ENCODE peak calls at places on chromosomes 12 and 14, in eight cellular contexts. One of them, this sample, is unnamed.

GRCh38 chr12:106753526-106753925 is 21.0 kb upstream of the RIC8B start:
- DNase-seq in cardiac muscle cell: no peak
- DNase-seq in stimulated activated CD4-positive, alpha-beta T cell treated with anti-CD3 and anti-CD28 coated beads, Interleukin-2, amount 100 ng/mL, for 24 hours: peak; percentile 59
- DNase-seq in HT1080: peak; percentile 18
- DNase-seq in cardiac fibroblast: no peak
- DNase-seq in iris pigment epithelial cell: no peak
- DNase-seq in activated naive CD4-positive, alpha-beta T cell treated with anti-CD3 and anti-CD28 coated beads for 36 hours: peak; percentile 90
- DNase-seq in activated CD8-positive, alpha-beta memory T cell treated with anti-CD3 and anti-CD28 coated beads for 1 hour: no peak
- DNase-seq in this sample: no peak

GRCh38 chr14:101446387-101446969 is 114.8 kb upstream of the DIO3 start:
- DNase-seq in activated naive CD4-positive, alpha-beta T cell treated with anti-CD3 and anti-CD28 coated beads for 36 hours: no peak
- DNase-seq in activated CD8-positive, alpha-beta memory T cell treated with anti-CD3 and anti-CD28 coated beads for 1 hour: no peak
- DNase-seq in HT1080: no peak
- DNase-seq in cardiac fibroblast: no peak
- DNase-seq in iris pigment epithelial cell: no peak
- DNase-seq in stimulated activated CD4-positive, alpha-beta T cell treated with anti-CD3 and anti-CD28 coated beads, Interleukin-2, amount 100 ng/mL, for 24 hours: no peak
- DNase-seq in cardiac muscle cell: no peak
- DNase-seq in this sample: no peak

GRCh38 chr12:64824500-64825142 is at the start of gene TBC1D30:
- DNase-seq in activated naive CD4-positive, alpha-beta T cell treated with anti-CD3 and anti-CD28 coated beads for 36 hours: peak; percentile 18
- DNase-seq in HT1080: peak; percentile 10
- DNase-seq in cardiac muscle cell: peak; percentile 59
- DNase-seq in stimulated activated CD4-positive, alpha-beta T cell treated with anti-CD3 and anti-CD28 coated beads, Interleukin-2, amount 100 ng/mL, for 24 hours: peak; percentile 51
- DNase-seq in iris pigment epithelial cell: peak; percentile 34
- DNase-seq in cardiac fibroblast: peak; percentile 25
- DNase-seq in activated CD8-positive, alpha-beta memory T cell treated with anti-CD3 and anti-CD28 coated beads for 1 hour: no peak
- DNase-seq in this sample: no peak

GRCh38 chr12:115049617-115050016 is 365.6 kb upstream of the TBX3 start:
- DNase-seq in activated naive CD4-positive, alpha-beta T cell treated with anti-CD3 and anti-CD28 coated beads for 36 hours: no peak
- DNase-seq in cardiac fibroblast: peak; percentile 12
- DNase-seq in cardiac muscle cell: peak; percentile 45
- DNase-seq in activated CD8-positive, alpha-beta memory T cell treated with anti-CD3 and anti-CD28 coated beads for 1 hour: no peak
- DNase-seq in HT1080: no peak
- DNase-seq in stimulated activated CD4-positive, alpha-beta T cell treated with anti-CD3 and anti-CD28 coated beads, Interleukin-2, amount 100 ng/mL, for 24 hours: no peak
- DNase-seq in iris pigment epithelial cell: peak; percentile 10
- DNase-seq in this sample: no peak

GRCh38 chr14:51357250-51357649 is 117.2 kb downstream of the TMX1 start:
- DNase-seq in cardiac fibroblast: peak; percentile 34
- DNase-seq in HT1080: no peak
- DNase-seq in iris pigment epithelial cell: peak; percentile 60
- DNase-seq in stimulated activated CD4-positive, alpha-beta T cell treated with anti-CD3 and anti-CD28 coated beads, Interleukin-2, amount 100 ng/mL, for 24 hours: no peak
- DNase-seq in activated CD8-positive, alpha-beta memory T cell treated with anti-CD3 and anti-CD28 coated beads for 1 hour: no peak
- DNase-seq in activated naive CD4-positive, alpha-beta T cell treated with anti-CD3 and anti-CD28 coated beads for 36 hours: no peak
- DNase-seq in cardiac muscle cell: no peak
- DNase-seq in this sample: no peak

GRCh38 chr12:47980172-47980571 is 16.8 kb downstream of the TMEM106C start:
- DNase-seq in stimulated activated CD4-positive, alpha-beta T cell treated with anti-CD3 and anti-CD28 coated beads, Interleukin-2, amount 100 ng/mL, for 24 hours: no peak
- DNase-seq in iris pigment epithelial cell: no peak
- DNase-seq in cardiac muscle cell: no peak
- DNase-seq in activated naive CD4-positive, alpha-beta T cell treated with anti-CD3 and anti-CD28 coated beads for 36 hours: no peak
- DNase-seq in cardiac fibroblast: no peak
- DNase-seq in HT1080: no peak
- DNase-seq in activated CD8-positive, alpha-beta memory T cell treated with anti-CD3 and anti-CD28 coated beads for 1 hour: no peak
- DNase-seq in this sample: no peak

GRCh38 chr14:78403278-78403815 is 233.2 kb downstream of the NRXN3 start:
- DNase-seq in cardiac fibroblast: peak; percentile 58
- DNase-seq in stimulated activated CD4-positive, alpha-beta T cell treated with anti-CD3 and anti-CD28 coated beads, Interleukin-2, amount 100 ng/mL, for 24 hours: no peak
- DNase-seq in HT1080: peak; percentile 59
- DNase-seq in activated naive CD4-positive, alpha-beta T cell treated with anti-CD3 and anti-CD28 coated beads for 36 hours: no peak
- DNase-seq in iris pigment epithelial cell: peak; percentile 33
- DNase-seq in cardiac muscle cell: no peak
- DNase-seq in activated CD8-positive, alpha-beta memory T cell treated with anti-CD3 and anti-CD28 coated beads for 1 hour: no peak
- DNase-seq in this sample: no peak

GRCh38 chr12:38844237-38844636 is 61.2 kb downstream of the CPNE8 start:
- DNase-seq in iris pigment epithelial cell: no peak
- DNase-seq in activated CD8-positive, alpha-beta memory T cell treated with anti-CD3 and anti-CD28 coated beads for 1 hour: no peak
- DNase-seq in HT1080: no peak
- DNase-seq in cardiac fibroblast: no peak
- DNase-seq in cardiac muscle cell: no peak
- DNase-seq in stimulated activated CD4-positive, alpha-beta T cell treated with anti-CD3 and anti-CD28 coated beads, Interleukin-2, amount 100 ng/mL, for 24 hours: no peak
- DNase-seq in activated naive CD4-positive, alpha-beta T cell treated with anti-CD3 and anti-CD28 coated beads for 36 hours: no peak
- DNase-seq in this sample: no peak

GRCh38 chr12:6904280-6905276 is at the start of gene LRRC23:
- DNase-seq in HT1080: peak; percentile 94
- DNase-seq in activated CD8-positive, alpha-beta memory T cell treated with anti-CD3 and anti-CD28 coated beads for 1 hour: peak; percentile 96
- DNase-seq in iris pigment epithelial cell: peak; percentile 94
- DNase-seq in cardiac muscle cell: peak; percentile 98
- DNase-seq in activated naive CD4-positive, alpha-beta T cell treated with anti-CD3 and anti-CD28 coated beads for 36 hours: peak; percentile 99
- DNase-seq in cardiac fibroblast: peak; percentile 95
- DNase-seq in stimulated activated CD4-positive, alpha-beta T cell treated with anti-CD3 and anti-CD28 coated beads, Interleukin-2, amount 100 ng/mL, for 24 hours: peak; percentile 98
- DNase-seq in this sample: peak; percentile 99

GRCh38 chr14:33569844-33570716 is 380.8 kb downstream of the EGLN3 start:
- DNase-seq in activated CD8-positive, alpha-beta memory T cell treated with anti-CD3 and anti-CD28 coated beads for 1 hour: no peak
- DNase-seq in HT1080: no peak
- DNase-seq in stimulated activated CD4-positive, alpha-beta T cell treated with anti-CD3 and anti-CD28 coated beads, Interleukin-2, amount 100 ng/mL, for 24 hours: no peak
- DNase-seq in iris pigment epithelial cell: peak; percentile 53
- DNase-seq in cardiac fibroblast: peak; percentile 18
- DNase-seq in activated naive CD4-positive, alpha-beta T cell treated with anti-CD3 and anti-CD28 coated beads for 36 hours: no peak
- DNase-seq in cardiac muscle cell: no peak
- DNase-seq in this sample: no peak

GRCh38 chr14:61584258-61584657 is 111.1 kb upstream of the HIF1A start:
- DNase-seq in stimulated activated CD4-positive, alpha-beta T cell treated with anti-CD3 and anti-CD28 coated beads, Interleukin-2, amount 100 ng/mL, for 24 hours: no peak
- DNase-seq in HT1080: peak; percentile 73
- DNase-seq in cardiac muscle cell: peak; percentile 88
- DNase-seq in activated CD8-positive, alpha-beta memory T cell treated with anti-CD3 and anti-CD28 coated beads for 1 hour: no peak
- DNase-seq in iris pigment epithelial cell: peak; percentile 88
- DNase-seq in cardiac fibroblast: peak; percentile 54
- DNase-seq in activated naive CD4-positive, alpha-beta T cell treated with anti-CD3 and anti-CD28 coated beads for 36 hours: no peak
- DNase-seq in this sample: no peak

GRCh38 chr12:44874981-44875416 is 1.1 kb downstream of the NELL2 start:
- DNase-seq in stimulated activated CD4-positive, alpha-beta T cell treated with anti-CD3 and anti-CD28 coated beads, Interleukin-2, amount 100 ng/mL, for 24 hours: peak; percentile 28
- DNase-seq in activated naive CD4-positive, alpha-beta T cell treated with anti-CD3 and anti-CD28 coated beads for 36 hours: peak; percentile 31
- DNase-seq in iris pigment epithelial cell: no peak
- DNase-seq in HT1080: no peak
- DNase-seq in activated CD8-positive, alpha-beta memory T cell treated with anti-CD3 and anti-CD28 coated beads for 1 hour: no peak
- DNase-seq in cardiac fibroblast: no peak
- DNase-seq in cardiac muscle cell: no peak
- DNase-seq in this sample: no peak